ENCODE peak calls at places on chromosome 22, in four cellular contexts. H, F, T and Z are unnamed samples. For H3K4me1, the result is how much of the 10 kb centered on the place peaks cover.

GRCh38 chr22:46738642-46738960 is 549 bp upstream of the CERK start:
- DNase-seq in F (no peak), H (no peak), T (no peak), Z (no peak)

GRCh38 chr22:28706845-28707244 is 27.2 kb upstream of the TTC28 start:
- DNase-seq in T (no peak), H (no peak), F (no peak), Z (no peak)

GRCh38 chr22:42560781-42561180 is 7.0 kb downstream of the SERHL2 start:
- DNase-seq in T (no peak), H (no peak), F (no peak), Z (no peak)

GRCh38 chr22:21991309-21991596 is 8.7 kb upstream of the TOP3B start:
- DNase-seq in H (no peak), T (no peak), F (no peak), Z (no peak)

GRCh38 chr22:33018232-33018864 is 39.8 kb downstream of the SYN3 start:
- DNase-seq in F (peak), H (no peak), T (peak), Z (no peak)

GRCh38 chr22:42459273-42460040 is 27.3 kb upstream of the NFAM1 start:
- DNase-seq in T (peak), F (no peak), H (no peak), Z (peak)

GRCh38 chr22:45531441-45531840 is 28.8 kb downstream of the FBLN1 start:
- DNase-seq in H (no peak), F (no peak), T (no peak), Z (no peak)

GRCh38 chr22:28231423-28231822 is 312.4 kb upstream of the PITPNB start:
- DNase-seq in T (no peak), F (no peak), H (no peak), Z (no peak)

GRCh38 chr22:46575915-46576555 is 38.6 kb upstream of the CELSR1 start:
- DNase-seq in H (peak), F (no peak), T (peak), Z (peak)

GRCh38 chr22:47354668-47355387 is 592.4 kb downstream of the TBC1D22A start:
- DNase-seq in F (no peak), H (no peak), T (no peak), Z (no peak)

GRCh38 chr22:44869196-44869595 is 116.8 kb downstream of the ARHGAP8 start:
- DNase-seq in H (no peak), T (no peak), F (no peak), Z (no peak)

GRCh38 chr22:46262449-46263207 is 515 bp downstream of the PKDREJ start:
- DNase-seq in H (no peak), T (peak), F (peak), Z (peak)

GRCh38 chr22:45468872-45469572 is 33.7 kb upstream of the FBLN1 start:
- DNase-seq in F (no peak), H (no peak), T (no peak), Z (no peak)

GRCh38 chr22:39117585-39118191 is 20.6 kb downstream of the APOBEC3H start:
- DNase-seq in F (no peak), T (peak), H (no peak), Z (peak)

GRCh38 chr22:25027959-25028840 is 75.7 kb downstream of the KIAA1671 start:
- DNase-seq in H (no peak), T (peak), F (no peak), Z (no peak)

GRCh38 chr22:39932918-39933649 is 27.1 kb upstream of the TMA7B start:
- DNase-seq in T (peak), H (no peak), F (peak), Z (no peak)

GRCh38 chr22:40204331-40205116 is 26.8 kb downstream of the TNRC6B start:
- DNase-seq in H (peak), T (no peak), F (no peak), Z (no peak)

GRCh38 chr22:44399906-44400762 is 87.4 kb upstream of the SHISAL1 start:
- DNase-seq in H (peak), T (peak), F (no peak), Z (no peak)

GRCh38 chr22:37570661-37570976 is 9.3 kb downstream of the LGALS2 start:
- DNase-seq in H (no peak), T (no peak), F (no peak), Z (no peak)

GRCh38 chr22:37577957-37578356 is 1.9 kb downstream of the LGALS2 start:
- DNase-seq in H (no peak), T (no peak), F (no peak), Z (no peak)

GRCh38 chr22:37571258-37571991 is 8.5 kb downstream of the LGALS2 start:
- DNase-seq in T (no peak), F (no peak), H (no peak), Z (no peak)

GRCh38 chr22:37571992-37572373 is 7.9 kb downstream of the LGALS2 start:
- DNase-seq in F (no peak), H (no peak), T (no peak), Z (no peak)

GRCh38 chr22:37575490-37576003 is 4.3 kb downstream of the LGALS2 start:
- DNase-seq in F (no peak), T (no peak), H (no peak), Z (no peak)
- H3K4me1 ChIP-seq in F (under half), T (under half), H (under half), Z (under half)

DNA sequence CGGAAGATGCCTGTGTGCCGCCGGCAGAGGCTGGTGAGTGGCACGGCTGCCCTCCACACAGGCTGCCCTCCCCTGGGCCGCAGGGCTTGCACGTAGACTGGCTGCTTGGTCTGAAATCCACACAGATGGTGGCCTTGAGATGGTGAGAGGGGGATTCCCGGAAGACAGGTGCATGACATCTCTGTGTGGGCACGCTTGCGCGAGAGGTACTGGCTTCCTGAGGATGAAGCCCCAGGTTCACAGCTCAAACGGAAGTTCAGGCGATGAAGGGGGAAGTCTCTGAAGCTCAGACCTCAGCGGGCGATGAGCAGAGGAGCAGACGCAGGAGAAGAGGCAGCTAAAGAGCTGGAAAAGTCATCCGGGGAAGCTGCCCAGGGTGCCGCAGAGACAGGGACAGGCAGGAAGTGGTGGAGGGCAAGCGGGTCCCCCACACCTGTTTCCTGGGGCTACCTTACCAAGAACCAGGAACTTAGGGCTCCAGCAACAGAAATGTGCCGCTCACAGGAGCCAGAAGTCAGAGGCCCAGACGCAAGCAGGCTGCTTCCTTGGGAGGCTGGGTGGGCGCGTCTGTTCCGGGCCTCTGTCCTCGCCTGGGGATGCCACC is 7.2 kb downstream of the CRELD2 start:
- DNase-seq in T (peak), F (no peak), H (no peak), Z (no peak)
- TF ChIP-seq POLR2AphosphoS5 in T (no peak), F (no peak), H (no peak), Z (no peak)

GRCh38 chr22:23121026-23121823 is 20.6 kb downstream of the RSPH14 start:
- DNase-seq in H (no peak), F (no peak), T (no peak), Z (no peak)
- H3K27ac ChIP-seq in H (no peak), F (no peak), T (no peak), Z (no peak)

GRCh38 chr22:49289822-49290221 is 537.9 kb downstream of the BRD1 start:
- DNase-seq in T (no peak), F (no peak), H (peak), Z (no peak)

GRCh38 chr22:49291781-49292180 is 535.9 kb downstream of the BRD1 start:
- DNase-seq in T (no peak), H (peak), F (no peak), Z (no peak)

GRCh38 chr22:49290711-49291110 is 537.0 kb downstream of the BRD1 start:
- DNase-seq in H (peak), F (no peak), T (no peak), Z (no peak)

GRCh38 chr22:49290286-49290685 is 537.4 kb downstream of the BRD1 start:
- DNase-seq in H (no peak), T (no peak), F (no peak), Z (no peak)

DNA sequence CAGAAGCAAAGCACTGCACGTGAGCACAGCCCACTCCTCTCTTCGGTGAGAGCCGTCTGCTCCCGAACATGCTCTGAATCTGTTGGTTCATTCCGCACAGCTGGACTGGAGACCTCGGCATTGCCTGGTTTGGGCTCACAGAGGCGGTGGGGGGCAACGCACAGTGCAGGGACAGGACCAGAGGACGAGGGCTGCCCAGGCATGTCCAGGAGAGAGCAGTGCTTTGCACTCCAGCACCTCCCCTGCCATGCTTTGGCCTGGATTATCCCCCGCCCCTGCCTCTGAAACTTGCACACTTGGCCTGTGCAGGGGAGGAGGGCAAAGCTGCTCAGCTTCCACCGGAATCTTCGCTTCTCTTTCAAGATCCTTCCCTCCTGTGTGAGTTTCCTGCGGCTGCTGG is 536.5 kb downstream of the BRD1 start:
- DNase-seq in H (peak), T (no peak), F (no peak), Z (no peak)
- H3K4me1 ChIP-seq in H (under half), T (under half), F (under half), Z (under half)

DNA sequence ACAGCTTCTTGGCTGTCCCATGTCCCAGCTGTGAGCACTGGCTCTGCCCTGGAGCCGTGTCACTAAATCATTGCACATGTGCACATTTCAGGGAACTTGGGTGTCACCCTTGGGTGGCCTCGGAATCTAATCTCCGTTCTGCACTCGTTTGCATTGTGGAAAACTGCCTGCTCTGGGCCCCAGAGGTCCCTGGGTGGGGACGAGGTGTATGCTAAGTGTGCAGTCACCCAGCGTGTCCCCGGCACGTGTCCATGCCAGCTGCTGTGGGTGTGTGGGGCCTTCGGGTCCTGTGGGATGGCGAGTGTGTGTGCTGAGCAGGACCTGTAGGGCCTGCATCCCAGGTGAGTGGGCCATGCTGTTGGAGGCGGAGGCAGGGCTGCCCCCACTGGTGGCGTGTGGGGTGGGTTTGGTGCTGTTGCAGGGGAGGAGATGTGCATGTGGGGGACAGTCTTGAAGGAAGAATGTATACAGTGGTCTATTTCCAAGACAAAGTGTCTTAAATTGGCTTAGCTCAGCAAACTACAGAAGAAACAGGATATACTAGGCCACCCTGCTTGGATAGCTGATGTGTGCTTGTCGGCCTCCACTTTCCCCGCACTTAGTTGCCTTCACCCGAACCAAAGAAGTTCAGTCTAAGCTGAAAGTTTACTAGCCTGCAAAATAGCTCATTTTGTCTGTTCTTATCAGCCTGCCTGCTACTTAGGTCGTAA is 14.6 kb downstream of the TANGO2 start:
- DNase-seq in T (no peak), F (no peak), H (no peak), Z (no peak)
- TF ChIP-seq POLR2AphosphoS5 in T (no peak), F (no peak), H (no peak), Z (no peak)

DNA sequence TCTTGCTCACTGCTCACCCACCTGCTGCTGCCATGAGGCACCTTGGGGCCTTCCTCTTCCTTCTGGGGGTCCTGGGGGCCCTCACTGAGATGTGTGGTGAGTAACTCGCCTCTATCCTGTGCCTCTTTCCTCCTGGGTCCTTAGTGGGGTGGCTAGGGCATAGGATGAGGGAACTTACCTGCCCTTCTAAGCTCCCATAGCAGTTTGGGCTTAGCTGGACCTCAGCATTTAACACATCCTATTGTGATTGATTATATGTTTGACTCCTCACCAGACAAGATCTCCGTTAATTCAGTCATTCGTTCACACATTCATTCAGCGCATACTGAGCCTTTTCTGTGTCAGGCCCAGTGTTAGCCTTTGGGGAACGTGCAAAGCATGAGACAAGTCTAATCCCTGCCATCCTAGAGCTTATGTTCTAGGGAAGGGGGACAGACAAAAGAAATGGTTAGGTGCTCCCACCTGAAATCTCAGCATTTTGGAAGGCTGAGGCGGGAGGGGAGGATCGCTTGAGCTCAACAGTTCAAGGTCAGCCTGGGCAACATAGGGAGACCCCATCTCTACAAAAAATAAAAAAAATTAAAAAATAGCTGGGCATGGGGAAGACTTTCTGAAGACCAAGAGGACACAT is 441 bp downstream of the TCN2 start:
- DNase-seq in H (no peak), F (no peak), T (no peak), Z (no peak)
- H3K27ac ChIP-seq in H (peak), F (peak), T (peak), Z (peak)

DNA sequence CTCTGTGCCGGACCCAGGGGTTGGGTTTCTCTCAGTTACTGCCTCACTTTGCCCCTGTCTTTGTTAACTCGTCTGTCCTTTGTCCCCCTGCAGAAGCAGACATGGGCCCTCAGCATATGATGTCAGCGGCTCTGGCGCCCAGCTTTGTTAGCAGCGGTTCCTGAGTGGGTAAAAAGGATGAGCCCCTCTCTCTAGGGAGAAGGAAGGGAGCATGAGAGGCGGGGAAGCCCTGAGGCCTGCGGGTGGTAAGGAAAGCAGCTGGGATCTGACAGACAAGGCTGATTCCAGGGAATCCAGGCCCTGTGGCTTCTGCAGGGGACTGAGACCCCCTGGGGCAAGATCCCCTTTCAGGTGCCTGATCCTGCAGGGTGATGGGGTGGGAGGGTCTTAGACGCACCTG is 51.7 kb downstream of the MCM5 start:
- DNase-seq in T (no peak), F (no peak), H (no peak), Z (no peak)
- H3K4me1 ChIP-seq in T (under half), F (under half), H (under half), Z (under half)

GRCh38 chr22:27074016-27074415 is 416.6 kb downstream of the MIAT start:
- DNase-seq in F (no peak), H (no peak), T (no peak), Z (no peak)

GRCh38 chr22:27075891-27076290 is 418.5 kb downstream of the MIAT start:
- DNase-seq in T (no peak), F (no peak), H (no peak), Z (no peak)

GRCh38 chr22:27080191-27080590 is 422.8 kb downstream of the MIAT start:
- DNase-seq in T (no peak), H (no peak), F (no peak), Z (no peak)

DNA sequence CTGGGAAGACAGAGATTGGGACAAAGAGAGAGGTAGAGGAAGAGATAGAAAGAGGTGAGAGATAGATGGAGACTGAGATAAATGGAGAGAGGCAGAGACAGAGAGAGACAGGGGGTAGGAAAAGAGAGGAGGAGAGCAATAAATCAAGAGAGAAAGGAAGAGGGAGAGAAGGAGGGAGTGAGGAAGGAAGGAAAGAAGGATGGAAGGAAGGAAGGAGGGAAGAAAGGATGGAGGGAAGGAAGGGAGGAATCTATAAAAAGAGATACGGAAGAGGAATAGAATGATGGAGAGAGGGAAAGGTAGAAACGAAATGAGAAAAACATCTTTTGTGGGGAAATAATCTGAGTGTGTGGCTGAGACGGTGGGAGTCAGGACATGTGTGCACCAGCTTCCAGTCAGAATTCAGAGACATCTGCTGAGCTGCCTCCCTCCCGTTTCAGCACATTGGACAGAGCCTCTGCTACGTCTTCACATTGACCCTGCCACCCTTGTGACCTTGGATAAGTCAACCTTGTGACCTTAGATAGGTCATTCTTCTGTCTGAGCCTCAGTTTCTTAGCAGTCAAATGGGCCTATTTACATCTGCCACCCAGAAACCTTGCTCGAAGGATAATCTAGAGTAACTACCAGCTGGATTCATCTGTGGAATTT is 417.8 kb downstream of the MIAT start:
- DNase-seq in F (no peak), T (no peak), H (no peak), Z (no peak)
- TF ChIP-seq POLR2AphosphoS5 in F (no peak), T (no peak), H (no peak), Z (no peak)